ENCODE peak calls at places on chromosome 18, in seven cellular contexts. Z is K562, S is HCT116, V is H1, E is SK-N-SH, Y is GM12878, B is HepG2. C is an unnamed sample.

GRCh38 chr18:1104265-1104792 is 199.7 kb downstream of the ADCYAP1 start:
- DNase-seq in B (no peak), Z (no peak), S (no peak), Y (no peak), E (no peak), V (no peak), C (no peak)

GRCh38 chr18:35479911-35480586 is 17.7 kb downstream of the INO80C start:
- DNase-seq in B (no peak), S (no peak), Z (no peak), V (no peak), E (no peak), Y (no peak), C (peak)

GRCh38 chr18:72056171-72056570 is 488.0 kb downstream of the CBLN2 start:
- DNase-seq in E (no peak), V (no peak), Z (no peak), S (no peak), Y (no peak), B (no peak), C (no peak)

GRCh38 chr18:21548647-21549046 is 51.9 kb downstream of the ESCO1 start:
- DNase-seq in V (no peak), Z (no peak), E (no peak), Y (no peak), S (no peak), B (no peak), C (no peak)

GRCh38 chr18:9627642-9628041 is 13.3 kb upstream of the PPP4R1 start:
- DNase-seq in B (no peak), S (no peak), Z (no peak), V (no peak), Y (no peak), E (no peak), C (no peak)

GRCh38 chr18:71673498-71673897 is 870.6 kb downstream of the CBLN2 start:
- DNase-seq in Z (no peak), E (no peak), S (no peak), V (no peak), Y (no peak), B (no peak), C (no peak)

GRCh38 chr18:32332708-32333107 is 138.0 kb downstream of the GAREM1 start:
- DNase-seq in Y (no peak), Z (no peak), V (no peak), S (no peak), B (no peak), E (no peak), C (no peak)

GRCh38 chr18:56560992-56561391 is 77.4 kb downstream of the TXNL1 start:
- DNase-seq in E (no peak), Y (no peak), Z (no peak), S (no peak), V (no peak), B (no peak), C (no peak)

DNA sequence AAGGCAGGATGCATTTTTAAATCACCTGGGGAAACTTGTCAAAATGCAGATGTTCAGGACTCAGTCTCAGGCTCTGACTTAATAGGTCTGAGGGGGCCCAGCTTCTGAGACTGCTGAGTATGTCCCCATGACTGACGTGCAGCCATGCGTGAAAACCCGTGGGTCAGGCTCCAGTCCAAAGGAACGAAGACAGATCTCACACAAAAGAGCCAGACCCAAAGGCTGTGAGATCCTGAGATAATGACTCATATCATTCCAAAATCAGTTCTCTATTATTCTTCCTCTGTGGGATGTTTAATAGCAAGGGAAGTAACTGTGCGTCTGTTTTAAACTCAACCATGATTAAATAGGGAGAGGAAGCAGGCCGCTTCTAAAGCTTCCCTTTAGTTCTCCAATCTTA is 107.4 kb upstream of the ACAA2 start:
- DNase-seq in Z (no peak), B (no peak), S (no peak), E (peak), Y (no peak), V (no peak), C (no peak)
- TF ChIP-seq JUND in Z (no peak), B (no peak), S (no peak), E (peak), Y (no peak), V (no peak), C (no peak)

DNA sequence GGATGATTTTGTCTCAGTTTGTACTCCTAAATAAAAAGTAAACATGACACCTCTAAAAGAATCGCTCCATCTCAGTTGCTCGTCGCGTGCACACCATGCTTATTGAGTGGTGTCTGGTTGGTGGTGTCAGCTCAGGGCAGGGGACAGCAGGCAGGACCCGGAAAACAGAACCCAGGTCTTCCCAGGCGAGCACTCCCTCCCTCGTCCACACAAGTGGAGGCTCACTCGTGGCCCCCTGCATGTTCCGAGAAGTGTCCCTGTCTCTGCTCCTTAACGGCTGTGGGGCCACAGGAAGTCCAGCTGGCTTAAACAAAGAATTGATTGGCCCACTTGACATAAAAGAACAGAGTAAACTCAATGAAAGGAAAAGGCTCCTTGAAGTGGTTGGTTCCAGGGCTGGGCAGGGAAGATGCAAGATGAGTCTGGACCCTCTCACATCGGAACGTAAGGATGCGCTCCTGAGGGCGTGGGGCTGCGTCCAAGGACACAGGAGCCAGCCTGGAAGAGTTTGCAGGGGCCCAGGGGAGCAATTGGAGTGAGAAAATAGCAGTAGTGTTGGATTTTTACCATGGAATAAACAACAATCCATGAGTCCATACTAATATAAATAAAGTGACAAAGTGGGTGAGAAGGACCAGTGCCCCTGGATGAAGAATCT is 13.1 kb upstream of the CNDP1 start:
- DNase-seq in E (no peak), B (no peak), Z (no peak), S (no peak), V (no peak), Y (no peak), C (no peak)
- TF ChIP-seq JUND in E (no peak), B (no peak), Z (no peak), S (no peak), V (no peak), Y (no peak), C (no peak)

GRCh38 chr18:23529597-23529996 is 26.3 kb downstream of the RMC1 start:
- DNase-seq in S (peak), V (no peak), E (no peak), Z (peak), B (no peak), Y (no peak), C (no peak)
- TF ChIP-seq JUND in S (peak), V (no peak), E (peak), Z (peak), B (no peak), Y (no peak), C (no peak)

GRCh38 chr18:5980721-5981120 is 85.4 kb upstream of the TMEM200C start:
- DNase-seq in S (no peak), Y (no peak), E (no peak), Z (no peak), V (peak), B (no peak), C (peak)

GRCh38 chr18:5977022-5977421 is 81.7 kb upstream of the TMEM200C start:
- DNase-seq in B (no peak), S (no peak), E (no peak), V (no peak), Z (no peak), Y (no peak), C (no peak)

GRCh38 chr18:5982332-5982731 is 87.0 kb upstream of the TMEM200C start:
- DNase-seq in B (no peak), Y (peak), E (no peak), S (no peak), V (no peak), Z (no peak), C (no peak)

GRCh38 chr18:5979971-5980457 is 84.7 kb upstream of the TMEM200C start:
- DNase-seq in S (no peak), V (peak), B (no peak), Z (no peak), Y (peak), E (no peak), C (no peak)

GRCh38 chr18:5979176-5979888 is 84.0 kb upstream of the TMEM200C start:
- DNase-seq in E (no peak), Z (no peak), Y (no peak), B (no peak), V (peak), S (no peak), C (no peak)
- TF ChIP-seq JUND in E (no peak), Z (no peak), Y (no peak), B (no peak), V (no peak), S (no peak), C (no peak)

DNA sequence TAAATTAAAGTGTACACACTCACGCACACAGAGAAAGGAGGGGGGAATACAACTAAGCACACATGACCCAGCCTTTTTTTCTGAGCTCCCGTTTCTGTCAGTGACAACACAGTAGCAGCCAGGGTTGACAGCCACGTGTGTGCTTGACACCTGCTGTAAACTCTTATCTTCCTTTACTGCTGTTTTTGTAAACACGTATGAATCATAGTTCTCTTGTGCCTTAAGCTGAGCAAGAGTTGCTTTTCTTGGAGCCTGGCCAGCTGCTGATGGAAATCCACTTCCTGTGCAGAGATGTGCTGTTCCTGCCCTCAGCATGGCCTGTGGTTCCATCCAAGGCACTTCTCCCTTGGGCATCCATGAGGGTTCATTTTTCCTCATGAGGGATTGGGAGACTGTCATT is 561.9 kb downstream of the GALR1 start:
- DNase-seq in V (no peak), B (no peak), E (no peak), Y (no peak), Z (no peak), S (no peak), C (no peak)
- TF ChIP-seq JUND in V (no peak), B (no peak), E (no peak), Y (no peak), Z (no peak), S (no peak), C (no peak)